ENCODE peak calls at places on chromosomes 13 and 19, in seven cellular contexts. U is WTC11, I is NB4, Y is K562, E is HepG2, P is SK-N-SH, C is A549. B is an unnamed sample.

GRCh38 chr19:10855879-10856522 is 7.8 kb downstream of the C19orf38 start:
- DNase-seq in U (peak), I (peak), Y (no peak), E (no peak), P (peak), C (peak), B (no peak)

GRCh38 chr19:47402504-47402903 is 16.8 kb downstream of the MEIS3 start:
- DNase-seq in U (no peak), I (peak), Y (no peak), E (no peak), P (no peak), C (no peak), B (no peak)

GRCh38 chr13:37686501-37686900 is 87.9 kb upstream of the POSTN start:
- DNase-seq in U (no peak), I (no peak), Y (no peak), E (no peak), P (no peak), C (no peak), B (no peak)

GRCh38 chr13:42946927-42947326 is 45.1 kb downstream of the EPSTI1 start:
- DNase-seq in U (no peak), I (peak), Y (no peak), E (no peak), P (no peak), C (no peak), B (no peak)

GRCh38 chr19:17303940-17304267 is 679 bp upstream of the ABHD8 start:
- DNase-seq in U (no peak), I (no peak), Y (no peak), E (no peak), P (no peak), C (no peak), B (no peak)

GRCh38 chr13:101941095-101941777 is 460.6 kb downstream of the FGF14 start:
- DNase-seq in U (no peak), I (peak), Y (no peak), E (no peak), P (peak), C (no peak), B (no peak)

GRCh38 chr13:111664060-111664459 is 343.6 kb downstream of the TEX29 start:
- DNase-seq in U (no peak), I (no peak), Y (no peak), E (no peak), P (no peak), C (no peak), B (no peak)

GRCh38 chr19:46000497-46001246 is 5.4 kb downstream of the CCDC61 start:
- DNase-seq in U (peak), I (peak), Y (peak), E (no peak), P (peak), C (no peak), B (no peak)

GRCh38 chr13:44096906-44097305 is 217.2 kb downstream of the LACC1 start:
- DNase-seq in U (no peak), I (no peak), Y (no peak), E (no peak), P (no peak), C (no peak), B (no peak)

GRCh38 chr13:106140476-106140875 is 395.0 kb downstream of the EFNB2 start:
- DNase-seq in U (no peak), I (no peak), Y (no peak), E (no peak), P (no peak), C (no peak), B (no peak)

GRCh38 chr19:30406220-30406944 is 34.2 kb downstream of the ZNF536 start:
- DNase-seq in U (peak), I (peak), Y (peak), E (peak), P (peak), C (peak), B (no peak)

GRCh38 chr19:16153582-16154336 is 10.3 kb downstream of the HSH2D start:
- DNase-seq in U (peak), I (peak), Y (peak), E (no peak), P (no peak), C (no peak), B (peak)

GRCh38 chr19:4533835-4534424 is 1.1 kb downstream of the PLIN5 start:
- DNase-seq in U (no peak), I (no peak), Y (no peak), E (no peak), P (no peak), C (no peak), B (no peak)

GRCh38 chr19:4537953-4538600 is 1.8 kb downstream of the LRG1 start:
- DNase-seq in U (peak), I (no peak), Y (no peak), E (no peak), P (no peak), C (no peak), B (no peak)

GRCh38 chr19:4536798-4537197 is 1.8 kb upstream of the PLIN5 start:
- DNase-seq in U (no peak), I (no peak), Y (no peak), E (no peak), P (peak), C (no peak), B (no peak)

GRCh38 chr19:4533334-4533733 is 1.7 kb downstream of the PLIN5 start:
- DNase-seq in U (no peak), I (no peak), Y (no peak), E (no peak), P (no peak), C (no peak), B (no peak)

DNA sequence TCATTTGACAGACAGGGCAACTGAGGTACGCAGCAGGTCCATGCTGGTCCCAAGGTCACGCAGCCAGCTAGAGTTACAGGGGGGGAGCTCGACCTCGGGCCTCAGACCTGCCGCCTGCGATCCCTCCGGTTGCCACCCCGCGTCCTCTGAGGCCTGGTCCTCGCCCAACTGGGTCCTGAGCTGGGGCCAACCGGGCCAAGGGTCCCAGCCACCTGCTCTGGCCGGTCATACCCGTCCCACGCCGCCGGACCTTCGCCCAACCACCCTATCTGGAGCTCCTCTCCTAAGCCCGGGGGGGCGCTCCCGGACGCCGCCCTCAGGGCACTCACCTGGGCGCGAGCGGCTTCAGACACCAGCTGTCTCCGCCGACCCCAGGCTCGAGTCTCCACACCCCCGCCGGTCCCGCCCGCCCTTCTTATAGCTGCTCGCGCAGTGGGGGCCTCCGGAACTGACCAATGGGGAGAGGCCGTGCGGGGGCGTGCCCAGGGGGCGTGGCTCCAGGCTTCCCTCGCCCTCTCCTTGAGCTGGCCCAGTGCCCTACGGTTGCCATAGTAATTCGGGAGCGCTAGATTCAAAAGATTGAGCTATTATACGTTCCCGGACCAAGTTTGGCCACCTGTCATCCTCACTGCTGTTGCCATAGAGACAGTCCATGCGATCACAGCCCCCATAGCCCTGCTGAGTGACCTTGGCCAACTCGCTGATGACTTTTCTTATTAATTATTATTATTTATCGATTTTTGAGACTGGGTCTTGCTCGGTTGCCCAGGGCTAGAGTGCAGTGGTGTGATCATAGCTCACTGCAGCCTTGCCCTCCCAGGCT is at the start of gene PLIN5:
- DNase-seq in U (peak), I (no peak), Y (peak), E (peak), P (peak), C (peak), B (peak)
- TF ChIP-seq MAX in U (no peak), I (no peak), Y (no peak), E (peak), P (no peak), C (no peak), B (no peak)

GRCh38 chr13:94658926-94659649 is 53.3 kb downstream of the SOX21 start:
- DNase-seq in U (no peak), I (no peak), Y (no peak), E (no peak), P (no peak), C (peak), B (no peak)

GRCh38 chr13:94661396-94661795 is 50.9 kb downstream of the SOX21 start:
- DNase-seq in U (no peak), I (no peak), Y (no peak), E (no peak), P (no peak), C (no peak), B (no peak)

GRCh38 chr13:94660695-94661324 is 51.5 kb downstream of the SOX21 start:
- DNase-seq in U (no peak), I (peak), Y (no peak), E (no peak), P (peak), C (peak), B (no peak)

GRCh38 chr13:94657167-94657566 is 55.2 kb downstream of the SOX21 start:
- DNase-seq in U (no peak), I (no peak), Y (no peak), E (no peak), P (no peak), C (no peak), B (no peak)

DNA sequence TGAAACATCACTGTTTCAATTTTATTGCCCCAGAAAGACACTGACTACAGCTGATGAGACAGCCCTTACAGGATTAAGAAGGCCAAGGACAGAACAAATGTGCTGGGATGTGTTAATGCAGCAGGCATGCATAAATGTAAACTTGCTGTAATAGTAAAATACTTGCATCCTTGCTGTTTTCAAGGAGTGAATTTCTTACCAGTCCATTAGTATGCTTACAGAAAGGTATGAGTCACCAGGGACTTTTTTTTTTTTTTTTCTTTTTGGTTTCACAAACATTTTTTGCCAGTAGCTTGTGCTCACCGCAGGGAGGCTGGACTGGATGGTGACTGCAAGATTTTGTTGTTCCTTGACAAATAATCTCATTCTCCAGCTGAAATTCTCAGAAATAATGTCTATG is 55.1 kb downstream of the GPR180 start:
- DNase-seq in U (no peak), I (no peak), Y (peak), E (no peak), P (no peak), C (peak), B (no peak)
- TF ChIP-seq MAX in U (no peak), I (no peak), Y (no peak), E (no peak), P (no peak), C (no peak), B (no peak)

GRCh38 chr13:21674271-21675009 is 3.6 kb downstream of the FGF9 start:
- DNase-seq in U (peak), I (peak), Y (peak), E (no peak), P (peak), C (no peak), B (no peak)

GRCh38 chr13:21672811-21673591 is 2.1 kb downstream of the FGF9 start:
- DNase-seq in U (no peak), I (no peak), Y (no peak), E (no peak), P (no peak), C (no peak), B (no peak)

GRCh38 chr13:21675095-21676007 is 4.5 kb downstream of the FGF9 start:
- DNase-seq in U (peak), I (peak), Y (no peak), E (no peak), P (peak), C (no peak), B (no peak)

GRCh38 chr13:21671793-21672680 is 1.2 kb downstream of the FGF9 start:
- DNase-seq in U (no peak), I (no peak), Y (no peak), E (no peak), P (peak), C (no peak), B (no peak)

GRCh38 chr13:21673592-21674270 is 2.9 kb downstream of the FGF9 start:
- DNase-seq in U (peak), I (peak), Y (peak), E (no peak), P (peak), C (peak), B (no peak)
- TF ChIP-seq MAX in U (no peak), I (no peak), Y (no peak), E (no peak), P (no peak), C (no peak), B (no peak)

DNA sequence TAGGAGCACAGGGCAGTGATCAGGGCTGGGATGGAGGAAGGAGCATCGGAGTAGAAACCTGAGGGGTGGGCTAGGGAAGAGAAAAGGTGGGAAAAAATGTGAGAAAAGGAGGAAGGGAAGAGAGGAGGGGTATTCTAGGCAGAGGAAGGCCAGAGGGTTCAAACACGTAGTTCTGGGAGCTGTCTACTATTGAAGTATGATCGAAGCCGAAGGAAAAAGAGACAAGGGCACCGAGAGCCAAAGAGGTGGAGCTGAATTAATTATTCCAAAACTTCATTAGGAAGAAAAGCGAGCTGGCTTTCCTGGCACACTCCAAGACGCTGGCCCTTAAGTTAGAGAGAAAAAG is 7.8 kb downstream of the DLL3 start:
- DNase-seq in U (no peak), I (no peak), Y (no peak), E (no peak), P (no peak), C (no peak), B (no peak)
- TF ChIP-seq MAX in U (no peak), I (no peak), Y (no peak), E (no peak), P (no peak), C (no peak), B (no peak)

GRCh38 chr19:54331626-54332025 is 7.3 kb downstream of the LILRA4 start:
- DNase-seq in U (no peak), I (no peak), Y (no peak), E (no peak), P (no peak), C (no peak), B (no peak)

GRCh38 chr19:54335979-54336892 is 2.7 kb downstream of the LILRA4 start:
- DNase-seq in U (no peak), I (no peak), Y (no peak), E (no peak), P (no peak), C (no peak), B (no peak)

GRCh38 chr19:54335164-54335563 is 3.8 kb downstream of the LILRA4 start:
- DNase-seq in U (no peak), I (no peak), Y (no peak), E (no peak), P (no peak), C (no peak), B (no peak)

GRCh38 chr19:54332149-54332548 is 6.8 kb downstream of the LILRA4 start:
- DNase-seq in U (no peak), I (no peak), Y (no peak), E (no peak), P (no peak), C (no peak), B (no peak)

DNA sequence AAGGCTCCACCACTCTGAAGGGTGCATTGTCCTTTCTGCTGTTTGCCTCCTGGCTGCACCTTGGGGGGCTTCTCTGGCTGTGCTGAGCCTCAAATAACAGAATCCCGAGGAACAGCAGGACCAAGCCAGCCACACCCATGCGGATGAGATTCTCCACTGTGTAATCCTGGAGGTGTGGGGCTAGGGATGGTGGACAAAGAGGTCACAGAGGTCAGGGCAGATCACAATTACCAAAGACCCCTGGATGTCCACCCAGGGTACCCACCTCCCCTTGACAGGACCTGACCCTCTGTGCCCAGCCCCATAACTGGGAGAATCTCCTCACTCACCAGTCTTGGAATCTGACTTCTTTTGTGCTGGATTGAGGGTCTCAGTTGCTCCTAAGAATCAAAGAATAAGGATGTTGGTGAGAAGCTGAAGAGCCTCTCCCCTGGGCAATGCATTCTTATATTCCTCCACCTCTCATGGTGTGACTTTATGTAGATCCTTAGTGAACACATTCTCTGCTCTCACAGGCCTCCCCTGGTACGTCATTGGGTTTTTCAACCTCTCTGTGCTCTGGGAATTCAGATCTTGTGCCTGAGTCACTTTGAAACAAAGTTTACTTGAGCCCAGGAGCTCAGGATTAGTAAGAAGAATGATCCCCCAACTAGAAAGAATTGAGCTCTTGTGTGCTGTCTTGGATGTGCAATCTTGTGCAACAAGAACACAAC is 5.2 kb downstream of the LILRA4 start:
- DNase-seq in U (no peak), I (no peak), Y (no peak), E (no peak), P (no peak), C (no peak), B (no peak)
- TF ChIP-seq MAX in U (no peak), I (no peak), Y (no peak), E (no peak), P (no peak), C (no peak), B (no peak)

GRCh38 chr19:50564229-50565105 is 3.8 kb downstream of the LRRC4B start:
- DNase-seq in U (no peak), I (no peak), Y (no peak), E (no peak), P (no peak), C (no peak), B (no peak)

GRCh38 chr19:50567052-50567841 is 988 bp downstream of the LRRC4B start:
- DNase-seq in U (no peak), I (no peak), Y (peak), E (no peak), P (peak), C (no peak), B (no peak)

GRCh38 chr19:50568321-50569022 is at the start of gene LRRC4B:
- DNase-seq in U (peak), I (no peak), Y (peak), E (no peak), P (peak), C (no peak), B (no peak)

GRCh38 chr19:50567882-50568281 is 353 bp downstream of the LRRC4B start:
- DNase-seq in U (no peak), I (no peak), Y (no peak), E (no peak), P (peak), C (no peak), B (no peak)

GRCh38 chr19:50565984-50566903 is 2.0 kb downstream of the LRRC4B start:
- DNase-seq in U (peak), I (no peak), Y (no peak), E (no peak), P (no peak), C (no peak), B (no peak)
- TF ChIP-seq MAX in U (no peak), I (no peak), Y (no peak), E (no peak), P (no peak), C (no peak), B (no peak)

B was measured in HCT116.